ENCODE peak calls at places on chromosome 9, in seven cellular contexts. One of them, this sample, is unnamed.

GRCh38 chr9:128343855-128344254 is 3.5 kb downstream of the SLC27A4 start:
- DNase-seq in fibroblast of lung: no peak
- DNase-seq in neural progenitor cell: no peak
- DNase-seq in mammary epithelial cell: no peak
- DNase-seq in HepG2: no peak
- DNase-seq in HCT116: no peak
- DNase-seq in MM.1S: no peak
- DNase-seq in this sample: no peak

GRCh38 chr9:33434317-33435105 is 12.9 kb downstream of the AQP3 start:
- DNase-seq in neural progenitor cell: no peak
- DNase-seq in fibroblast of lung: no peak
- DNase-seq in mammary epithelial cell: no peak
- DNase-seq in HCT116: no peak
- DNase-seq in MM.1S: no peak
- DNase-seq in HepG2: no peak
- DNase-seq in this sample: no peak

GRCh38 chr9:89021154-89021803 is 30.0 kb downstream of the S1PR3 start:
- DNase-seq in mammary epithelial cell: peak
- DNase-seq in fibroblast of lung: peak
- DNase-seq in HCT116: peak
- DNase-seq in MM.1S: no peak
- DNase-seq in neural progenitor cell: no peak
- DNase-seq in HepG2: no peak
- DNase-seq in this sample: no peak

GRCh38 chr9:104861406-104861805 is 66.5 kb downstream of the ABCA1 start:
- DNase-seq in neural progenitor cell: no peak
- DNase-seq in mammary epithelial cell: no peak
- DNase-seq in MM.1S: no peak
- DNase-seq in HCT116: no peak
- DNase-seq in HepG2: no peak
- DNase-seq in fibroblast of lung: no peak
- DNase-seq in this sample: no peak

GRCh38 chr9:109478204-109478563 is 19.9 kb downstream of the PTPN3 start:
- DNase-seq in fibroblast of lung: no peak
- DNase-seq in HCT116: no peak
- DNase-seq in mammary epithelial cell: no peak
- DNase-seq in neural progenitor cell: no peak
- DNase-seq in MM.1S: no peak
- DNase-seq in HepG2: no peak
- DNase-seq in this sample: no peak

GRCh38 chr9:93235278-93235960 is 51.5 kb downstream of the WNK2 start:
- DNase-seq in mammary epithelial cell: no peak
- DNase-seq in neural progenitor cell: no peak
- DNase-seq in MM.1S: no peak
- DNase-seq in HepG2: no peak
- DNase-seq in HCT116: no peak
- DNase-seq in fibroblast of lung: no peak
- DNase-seq in this sample: no peak

GRCh38 chr9:137550958-137551655 is 572 bp upstream of the MRPL41 start:
- DNase-seq in neural progenitor cell: peak
- DNase-seq in HCT116: peak
- DNase-seq in mammary epithelial cell: peak
- DNase-seq in fibroblast of lung: no peak
- DNase-seq in MM.1S: no peak
- DNase-seq in HepG2: peak
- DNase-seq in this sample: no peak

GRCh38 chr9:2493106-2493505 is 128.5 kb upstream of the VLDLR start:
- DNase-seq in HCT116: no peak
- DNase-seq in neural progenitor cell: no peak
- DNase-seq in HepG2: no peak
- DNase-seq in mammary epithelial cell: no peak
- DNase-seq in MM.1S: no peak
- DNase-seq in fibroblast of lung: peak
- DNase-seq in this sample: peak

GRCh38 chr9:95512751-95513120 is 4.0 kb downstream of the PTCH1 start:
- DNase-seq in fibroblast of lung: no peak
- DNase-seq in mammary epithelial cell: no peak
- DNase-seq in neural progenitor cell: no peak
- DNase-seq in HepG2: no peak
- DNase-seq in MM.1S: no peak
- DNase-seq in HCT116: no peak
- DNase-seq in this sample: no peak

GRCh38 chr9:37976714-37977477 is 73.0 kb upstream of the SLC25A51 start:
- DNase-seq in HCT116: no peak
- DNase-seq in mammary epithelial cell: peak
- DNase-seq in fibroblast of lung: peak
- DNase-seq in MM.1S: no peak
- DNase-seq in neural progenitor cell: no peak
- DNase-seq in HepG2: no peak
- DNase-seq in this sample: no peak

GRCh38 chr9:69089491-69089890 is 53.9 kb downstream of the FXN start:
- DNase-seq in mammary epithelial cell: no peak
- DNase-seq in MM.1S: no peak
- DNase-seq in HepG2: no peak
- DNase-seq in HCT116: no peak
- DNase-seq in neural progenitor cell: peak
- DNase-seq in fibroblast of lung: no peak
- DNase-seq in this sample: no peak

GRCh38 chr9:119148855-119149254 is 220.4 kb downstream of the BRINP1 start:
- DNase-seq in HCT116: no peak
- DNase-seq in MM.1S: no peak
- DNase-seq in mammary epithelial cell: no peak
- DNase-seq in HepG2: no peak
- DNase-seq in fibroblast of lung: no peak
- DNase-seq in neural progenitor cell: no peak
- DNase-seq in this sample: no peak

GRCh38 chr9:122468735-122469134 is 9.0 kb downstream of the OR1J1 start:
- DNase-seq in HepG2: no peak
- DNase-seq in HCT116: no peak
- DNase-seq in neural progenitor cell: no peak
- DNase-seq in fibroblast of lung: peak
- DNase-seq in MM.1S: no peak
- DNase-seq in mammary epithelial cell: no peak
- DNase-seq in this sample: no peak

GRCh38 chr9:70113403-70114022 is 69.9 kb downstream of the MAMDC2 start:
- DNase-seq in HCT116: peak
- DNase-seq in fibroblast of lung: peak
- DNase-seq in HepG2: peak
- DNase-seq in mammary epithelial cell: no peak
- DNase-seq in MM.1S: peak
- DNase-seq in neural progenitor cell: peak
- DNase-seq in this sample: peak

GRCh38 chr9:100575006-100575405 is 2.9 kb upstream of the CAVIN4 start:
- DNase-seq in mammary epithelial cell: no peak
- DNase-seq in HepG2: no peak
- DNase-seq in MM.1S: no peak
- DNase-seq in HCT116: no peak
- DNase-seq in neural progenitor cell: no peak
- DNase-seq in fibroblast of lung: no peak
- DNase-seq in this sample: no peak
- H3K9ac ChIP-seq in mammary epithelial cell: no peak
- H3K9ac ChIP-seq in HepG2: no peak
- H3K9ac ChIP-seq in MM.1S: no peak
- H3K9ac ChIP-seq in HCT116: no peak
- H3K9ac ChIP-seq in neural progenitor cell: no peak
- H3K9ac ChIP-seq in fibroblast of lung: no peak
- H3K9ac ChIP-seq in this sample: no peak

GRCh38 chr9:83449981-83450380 is 88.2 kb downstream of the FRMD3 start:
- DNase-seq in HCT116: no peak
- DNase-seq in neural progenitor cell: no peak
- DNase-seq in mammary epithelial cell: no peak
- DNase-seq in MM.1S: no peak
- DNase-seq in fibroblast of lung: no peak
- DNase-seq in HepG2: no peak
- DNase-seq in this sample: no peak
- H3K4me2 ChIP-seq in HCT116: no peak
- H3K4me2 ChIP-seq in neural progenitor cell: no peak
- H3K4me2 ChIP-seq in mammary epithelial cell: no peak
- H3K4me2 ChIP-seq in MM.1S: no peak
- H3K4me2 ChIP-seq in fibroblast of lung: no peak
- H3K4me2 ChIP-seq in HepG2: no peak
- H3K4me2 ChIP-seq in this sample: no peak

GRCh38 chr9:129887210-129888084 is 52.2 kb downstream of the USP20 start:
- DNase-seq in neural progenitor cell: no peak
- DNase-seq in mammary epithelial cell: no peak
- DNase-seq in HCT116: no peak
- DNase-seq in MM.1S: peak
- DNase-seq in HepG2: no peak
- DNase-seq in fibroblast of lung: peak
- DNase-seq in this sample: peak
- H3K4me3 ChIP-seq in neural progenitor cell: no peak
- H3K4me3 ChIP-seq in mammary epithelial cell: no peak
- H3K4me3 ChIP-seq in HCT116: no peak
- H3K4me3 ChIP-seq in MM.1S: peak
- H3K4me3 ChIP-seq in HepG2: no peak
- H3K4me3 ChIP-seq in fibroblast of lung: no peak
- H3K4me3 ChIP-seq in this sample: peak

GRCh38 chr9:132415181-132415580 is 5.2 kb downstream of the CFAP77 start:
- DNase-seq in HepG2: no peak
- DNase-seq in mammary epithelial cell: no peak
- DNase-seq in HCT116: no peak
- DNase-seq in neural progenitor cell: no peak
- DNase-seq in MM.1S: no peak
- DNase-seq in fibroblast of lung: no peak
- DNase-seq in this sample: no peak
- H3K9ac ChIP-seq in HepG2: no peak
- H3K9ac ChIP-seq in mammary epithelial cell: no peak
- H3K9ac ChIP-seq in HCT116: no peak
- H3K9ac ChIP-seq in neural progenitor cell: no peak
- H3K9ac ChIP-seq in MM.1S: no peak
- H3K9ac ChIP-seq in fibroblast of lung: no peak
- H3K9ac ChIP-seq in this sample: no peak

DNA sequence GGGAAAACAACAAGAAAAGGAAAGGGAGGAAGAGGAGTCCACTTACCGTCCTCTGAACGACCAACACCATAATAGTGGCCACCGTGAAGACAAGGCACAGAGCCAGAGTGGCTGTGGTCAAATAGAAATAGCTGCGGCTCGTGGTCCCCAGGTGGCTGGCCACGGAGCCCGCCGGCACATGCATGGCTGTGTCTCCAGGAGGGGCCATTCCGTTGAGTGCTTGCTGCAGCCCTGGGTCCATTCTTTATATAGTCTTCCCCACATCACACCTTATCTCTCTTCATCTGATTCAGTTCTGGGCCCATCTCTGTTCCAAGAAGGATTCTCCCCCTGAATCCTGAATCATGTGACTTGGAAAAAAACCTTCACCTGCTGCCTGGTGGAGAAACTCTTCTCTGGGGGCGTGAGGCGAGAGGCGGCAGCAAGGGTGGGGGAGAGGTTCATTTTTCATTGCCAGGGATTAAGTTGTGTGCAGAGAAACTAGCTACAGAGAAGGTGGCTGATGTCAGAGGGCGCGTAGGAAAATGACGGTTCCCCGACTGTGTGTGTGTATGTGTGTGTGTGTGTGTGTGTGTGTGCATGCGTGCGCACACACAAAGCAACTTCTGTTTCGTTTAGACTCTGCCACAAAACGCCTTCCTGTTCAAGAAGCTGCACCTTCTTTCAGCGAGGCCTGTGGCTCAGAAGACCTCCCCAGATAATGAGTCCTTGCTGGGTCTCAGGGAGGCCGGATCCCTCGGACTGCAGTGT is at the start of gene TNFSF8:
- DNase-seq in neural progenitor cell: no peak
- DNase-seq in mammary epithelial cell: no peak
- DNase-seq in HCT116: no peak
- DNase-seq in HepG2: no peak
- DNase-seq in fibroblast of lung: no peak
- DNase-seq in MM.1S: no peak
- DNase-seq in this sample: peak
- H3K4me2 ChIP-seq in neural progenitor cell: no peak
- H3K4me2 ChIP-seq in mammary epithelial cell: no peak
- H3K4me2 ChIP-seq in HCT116: no peak
- H3K4me2 ChIP-seq in HepG2: no peak
- H3K4me2 ChIP-seq in fibroblast of lung: no peak
- H3K4me2 ChIP-seq in MM.1S: peak
- H3K4me2 ChIP-seq in this sample: peak

GRCh38 chr9:115514454-115514853 is 396.5 kb upstream of the TNC start:
- DNase-seq in MM.1S: no peak
- DNase-seq in HCT116: no peak
- DNase-seq in fibroblast of lung: no peak
- DNase-seq in HepG2: no peak
- DNase-seq in mammary epithelial cell: no peak
- DNase-seq in neural progenitor cell: no peak
- DNase-seq in this sample: no peak
- H3K4me3 ChIP-seq in MM.1S: no peak
- H3K4me3 ChIP-seq in HCT116: no peak
- H3K4me3 ChIP-seq in fibroblast of lung: no peak
- H3K4me3 ChIP-seq in HepG2: no peak
- H3K4me3 ChIP-seq in mammary epithelial cell: no peak
- H3K4me3 ChIP-seq in neural progenitor cell: no peak
- H3K4me3 ChIP-seq in this sample: no peak

GRCh38 chr9:77647659-77648457 is at the start of gene GNA14:
- DNase-seq in neural progenitor cell: peak
- DNase-seq in HCT116: no peak
- DNase-seq in mammary epithelial cell: peak
- DNase-seq in MM.1S: no peak
- DNase-seq in fibroblast of lung: peak
- DNase-seq in HepG2: no peak
- DNase-seq in this sample: no peak
- H3K9ac ChIP-seq in neural progenitor cell: no peak
- H3K9ac ChIP-seq in HCT116: no peak
- H3K9ac ChIP-seq in mammary epithelial cell: no peak
- H3K9ac ChIP-seq in MM.1S: no peak
- H3K9ac ChIP-seq in fibroblast of lung: no peak
- H3K9ac ChIP-seq in HepG2: no peak
- H3K9ac ChIP-seq in this sample: no peak

GRCh38 chr9:125511780-125512179 is 195.2 kb downstream of the MAPKAP1 start:
- DNase-seq in neural progenitor cell: peak
- DNase-seq in HepG2: no peak
- DNase-seq in fibroblast of lung: no peak
- DNase-seq in HCT116: no peak
- DNase-seq in mammary epithelial cell: peak
- DNase-seq in MM.1S: no peak
- DNase-seq in this sample: no peak

GRCh38 chr9:125516381-125516960 is 190.5 kb downstream of the MAPKAP1 start:
- DNase-seq in HCT116: no peak
- DNase-seq in fibroblast of lung: no peak
- DNase-seq in neural progenitor cell: no peak
- DNase-seq in HepG2: no peak
- DNase-seq in MM.1S: no peak
- DNase-seq in mammary epithelial cell: no peak
- DNase-seq in this sample: no peak

GRCh38 chr9:125515281-125515680 is 191.7 kb downstream of the MAPKAP1 start:
- DNase-seq in MM.1S: no peak
- DNase-seq in fibroblast of lung: no peak
- DNase-seq in neural progenitor cell: no peak
- DNase-seq in mammary epithelial cell: no peak
- DNase-seq in HepG2: no peak
- DNase-seq in HCT116: no peak
- DNase-seq in this sample: no peak

GRCh38 chr9:125513634-125514413 is 193.2 kb downstream of the MAPKAP1 start:
- DNase-seq in neural progenitor cell: peak
- DNase-seq in HepG2: peak
- DNase-seq in HCT116: no peak
- DNase-seq in fibroblast of lung: peak
- DNase-seq in mammary epithelial cell: peak
- DNase-seq in MM.1S: peak
- DNase-seq in this sample: no peak

DNA sequence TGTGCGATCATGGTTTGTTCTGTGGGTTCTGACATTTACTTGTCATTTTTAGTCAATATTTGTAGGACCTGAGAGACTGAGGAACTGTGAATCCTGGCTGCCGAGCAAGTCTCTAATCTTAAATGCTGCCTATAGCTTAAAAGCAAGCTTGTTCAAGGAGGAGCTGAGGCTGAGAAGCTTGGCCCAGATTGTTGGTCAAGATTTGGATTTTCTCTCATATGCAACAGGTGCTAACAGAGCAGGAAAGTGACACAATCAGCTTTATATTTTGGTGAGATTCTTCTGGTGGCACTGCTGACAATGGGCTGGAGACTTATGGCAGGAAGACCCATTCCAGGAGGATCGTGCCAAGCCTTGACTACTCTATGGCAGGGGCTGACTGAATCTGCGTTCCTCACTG is 192.5 kb downstream of the MAPKAP1 start:
- DNase-seq in mammary epithelial cell: no peak
- DNase-seq in neural progenitor cell: no peak
- DNase-seq in MM.1S: no peak
- DNase-seq in fibroblast of lung: no peak
- DNase-seq in HCT116: no peak
- DNase-seq in HepG2: no peak
- DNase-seq in this sample: no peak
- H3K4me2 ChIP-seq in mammary epithelial cell: peak
- H3K4me2 ChIP-seq in neural progenitor cell: no peak
- H3K4me2 ChIP-seq in MM.1S: peak
- H3K4me2 ChIP-seq in fibroblast of lung: no peak
- H3K4me2 ChIP-seq in HCT116: peak
- H3K4me2 ChIP-seq in HepG2: no peak
- H3K4me2 ChIP-seq in this sample: no peak